ENCODE peak calls at places on chromosomes 5 and 9, in four cellular contexts. V, S, Z and U are unnamed samples.

GRCh38 chr5:138962619-138963370 is 87.7 kb upstream of the LRRTM2 start:
- DNase-seq in V (no peak), S (no peak), Z (no peak), U (no peak)

GRCh38 chr5:147688965-147689364 is 93.6 kb downstream of the JAKMIP2 start:
- DNase-seq in V (no peak), S (no peak), Z (peak), U (no peak)

GRCh38 chr5:82512025-82512424 is 233.9 kb upstream of the RPS23 start:
- DNase-seq in V (peak), S (no peak), Z (no peak), U (no peak)

GRCh38 chr5:15585128-15585527 is 85.1 kb downstream of the FBXL7 start:
- DNase-seq in V (no peak), S (no peak), Z (peak), U (no peak)

GRCh38 chr9:136328011-136328621 is 777 bp downstream of the GPSM1 start:
- DNase-seq in V (no peak), S (no peak), Z (peak), U (no peak)

GRCh38 chr5:127031147-127031862 is 947 bp upstream of the MARCHF3 start:
- DNase-seq in V (peak), S (no peak), Z (no peak), U (no peak)

GRCh38 chr5:141186897-141187512 is at the start of gene PCDHB9:
- DNase-seq in V (peak), S (no peak), Z (no peak), U (no peak)

GRCh38 chr5:17229308-17229707 is 11.9 kb downstream of the BASP1 start:
- DNase-seq in V (no peak), S (no peak), Z (no peak), U (no peak)

GRCh38 chr5:29085142-29085541 is 2046.8 kb upstream of the CDH9 start:
- DNase-seq in V (no peak), S (no peak), Z (no peak), U (no peak)

GRCh38 chr5:157454273-157454672 is 5.7 kb upstream of the NIPAL4 start:
- DNase-seq in V (no peak), S (no peak), Z (no peak), U (no peak)

GRCh38 chr5:96968074-96968473 is 32.2 kb downstream of the LNPEP start:
- DNase-seq in V (no peak), S (peak), Z (peak), U (no peak)

GRCh38 chr5:142926549-142926948 is 156.4 kb downstream of the ARHGAP26 start:
- DNase-seq in V (no peak), S (no peak), Z (no peak), U (no peak)

GRCh38 chr5:2163940-2164490 is 281.3 kb upstream of the IRX4 start:
- DNase-seq in V (no peak), S (no peak), Z (no peak), U (no peak)

GRCh38 chr9:136847065-136847826 is 2.0 kb upstream of the PHPT1 start:
- DNase-seq in V (peak), S (no peak), Z (peak), U (no peak)

GRCh38 chr9:136198605-136199083 is 6.3 kb downstream of the LHX3 start:
- DNase-seq in V (no peak), S (no peak), Z (peak), U (no peak)

GRCh38 chr9:20551236-20551635 is 71.1 kb downstream of the MLLT3 start:
- DNase-seq in V (no peak), S (no peak), Z (peak), U (no peak)

GRCh38 chr5:79236364-79236969 is 536 bp downstream of the JMY start:
- DNase-seq in V (peak), S (no peak), Z (peak), U (no peak)

GRCh38 chr9:88537743-88538055 is 2.7 kb downstream of the NXNL2 start:
- DNase-seq in V (no peak), S (peak), Z (peak), U (no peak)

GRCh38 chr9:125659954-125660353 is 47.1 kb downstream of the MAPKAP1 start:
- DNase-seq in V (no peak), S (no peak), Z (peak), U (no peak)

GRCh38 chr9:15096959-15097358 is 186.7 kb upstream of the FREM1 start:
- DNase-seq in V (no peak), S (no peak), Z (no peak), U (no peak)

GRCh38 chr9:104854613-104855012 is 73.3 kb downstream of the ABCA1 start:
- DNase-seq in V (no peak), S (no peak), Z (peak), U (no peak)

GRCh38 chr9:133371261-133371711 is 4.6 kb downstream of the SURF4 start:
- DNase-seq in V (peak), S (no peak), Z (no peak), U (peak)

GRCh38 chr9:115116620-115117284 is 1.2 kb downstream of the TNC start:
- DNase-seq in V (no peak), S (no peak), Z (no peak), U (no peak)

GRCh38 chr5:157126-157715 is 34.1 kb upstream of the LRRC14B start:
- DNase-seq in V (no peak), S (no peak), Z (no peak), U (no peak)

GRCh38 chr5:55411881-55412280 is 104.1 kb downstream of the MTREX start:
- DNase-seq in V (no peak), S (no peak), Z (no peak), U (no peak)

GRCh38 chr9:5843450-5844249 is 10.7 kb upstream of the ERMP1 start:
- DNase-seq in V (no peak), S (peak), Z (peak), U (no peak)

GRCh38 chr5:52838306-52839015 is 50.7 kb downstream of the ITGA1 start:
- DNase-seq in V (no peak), S (no peak), Z (peak), U (no peak)

GRCh38 chr5:108619815-108620214 is 127.9 kb upstream of the FER start:
- DNase-seq in V (no peak), S (no peak), Z (no peak), U (no peak)

GRCh38 chr5:113112435-113112834 is 135.8 kb downstream of the DCP2 start:
- DNase-seq in V (no peak), S (no peak), Z (peak), U (no peak)

GRCh38 chr5:116361171-116361967 is 213.3 kb downstream of the SEMA6A start:
- DNase-seq in V (no peak), S (no peak), Z (peak), U (no peak)

GRCh38 chr5:164377746-164378145 is 872.3 kb downstream of the MAT2B start:
- DNase-seq in V (no peak), S (no peak), Z (peak), U (no peak)